ENCODE peak calls at places on chromosomes 11 and 22, in ten cellular contexts. D, E, N, G, K, R, M, P, F and L are unnamed samples.
A peak's percentile ranks its signal among the peaks of the same experiment; 100 is the strongest.

GRCh38 chr22:31332886-31333285 is 13.3 kb downstream of the PATZ1 start:
- DNase-seq in D (no peak), E (no peak), N (no peak), G (no peak), K (no peak), R (no peak), M (no peak), P (no peak), F (peak; percentile 62), L (no peak)

GRCh38 chr22:38490915-38491314 is 15.2 kb downstream of the DDX17 start:
- DNase-seq in D (peak; percentile 70), E (no peak), N (no peak), G (peak; percentile 90), K (peak; percentile 74), R (no peak), M (no peak), P (no peak), F (peak; percentile 79), L (peak; percentile 88)

GRCh38 chr22:23555118-23555517 is 25.0 kb downstream of the IGLL1 start:
- DNase-seq in D (no peak), E (no peak), N (no peak), G (no peak), K (no peak), R (no peak), M (no peak), P (no peak), F (no peak), L (no peak)

GRCh38 chr11:128146926-128147605 is 440.3 kb downstream of the ETS1 start:
- DNase-seq in D (no peak), E (no peak), N (no peak), G (peak; percentile 5), K (no peak), R (no peak), M (no peak), P (no peak), F (no peak), L (no peak)

GRCh38 chr11:33086017-33086416 is 46.6 kb downstream of the TCP11L1 start:
- DNase-seq in D (no peak), E (no peak), N (no peak), G (no peak), K (no peak), R (no peak), M (no peak), P (no peak), F (no peak), L (no peak)

GRCh38 chr11:28464252-28464867 is 356.2 kb downstream of the METTL15 start:
- DNase-seq in D (no peak), E (no peak), N (no peak), G (peak; percentile 85), K (no peak), R (no peak), M (no peak), P (no peak), F (peak; percentile 86), L (no peak)

GRCh38 chr22:40642316-40642715 is 5.8 kb upstream of the MRTFA start:
- DNase-seq in D (no peak), E (no peak), N (no peak), G (no peak), K (no peak), R (no peak), M (no peak), P (no peak), F (no peak), L (peak; percentile 19)

GRCh38 chr11:16764888-16765287 is 26.4 kb downstream of the C11orf58 start:
- DNase-seq in D (no peak), E (no peak), N (no peak), G (no peak), K (no peak), R (no peak), M (no peak), P (no peak), F (no peak), L (no peak)

GRCh38 chr11:75383246-75383645 is 16.1 kb upstream of the RPS3 start:
- DNase-seq in D (no peak), E (no peak), N (peak; percentile 51), G (no peak), K (no peak), R (no peak), M (no peak), P (no peak), F (no peak), L (no peak)

GRCh38 chr11:57905439-57905838 is 118.2 kb upstream of the OR9Q1 start:
- DNase-seq in D (no peak), E (no peak), N (no peak), G (no peak), K (no peak), R (no peak), M (no peak), P (no peak), F (no peak), L (no peak)

GRCh38 chr11:103906291-103906850 is 130.1 kb upstream of the DDI1 start:
- DNase-seq in D (no peak), E (no peak), N (no peak), G (no peak), K (no peak), R (no peak), M (no peak), P (no peak), F (no peak), L (no peak)

GRCh38 chr11:103904324-103904667 is 132.1 kb upstream of the DDI1 start:
- DNase-seq in D (no peak), E (no peak), N (no peak), G (no peak), K (no peak), R (no peak), M (no peak), P (no peak), F (no peak), L (no peak)

GRCh38 chr11:103903005-103903404 is 133.4 kb upstream of the DDI1 start:
- DNase-seq in D (no peak), E (no peak), N (no peak), G (no peak), K (no peak), R (no peak), M (no peak), P (no peak), F (no peak), L (no peak)

GRCh38 chr11:103901656-103902055 is 134.8 kb upstream of the DDI1 start:
- DNase-seq in D (no peak), E (no peak), N (no peak), G (no peak), K (no peak), R (no peak), M (no peak), P (no peak), F (peak; percentile 62), L (no peak)

DNA sequence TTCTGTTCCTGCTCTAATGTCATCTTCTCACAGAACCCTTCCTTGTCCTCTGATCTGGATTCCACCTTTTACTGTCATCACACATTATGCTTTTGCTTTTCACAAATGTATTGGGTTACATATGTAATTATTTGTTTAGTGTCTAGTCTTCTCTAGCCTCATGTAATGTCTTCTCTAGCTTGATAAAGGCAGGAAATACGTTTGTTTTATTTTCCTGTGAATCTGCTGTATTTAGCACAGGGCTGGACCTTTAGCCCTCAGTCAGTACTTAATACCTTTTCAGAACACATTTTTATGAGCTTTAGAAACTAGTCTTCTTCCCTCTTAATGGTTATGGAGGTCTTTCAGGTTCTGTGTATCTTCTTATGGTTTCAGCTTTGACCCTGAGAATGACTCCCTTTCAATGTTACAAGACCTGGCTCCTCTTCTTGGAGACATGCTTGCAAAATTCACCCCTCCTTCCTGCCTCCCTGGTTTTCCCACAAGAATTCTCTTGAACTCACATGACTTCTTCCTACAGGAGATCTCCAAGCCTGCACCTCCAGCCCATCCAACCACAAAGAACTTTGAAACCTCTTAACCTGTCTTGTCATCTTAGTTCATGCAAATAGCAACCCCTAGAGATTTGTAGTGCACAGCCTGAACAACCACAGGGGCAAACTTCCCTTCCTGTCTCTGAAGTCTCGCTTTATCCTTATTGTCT is 132.7 kb upstream of the DDI1 start:
- DNase-seq in D (no peak), E (no peak), N (no peak), G (no peak), K (no peak), R (no peak), M (no peak), P (no peak), F (no peak), L (no peak)
- H3K4me3 ChIP-seq in D (no peak overlapping the region), E (no peak overlapping the region), N (no peak overlapping the region), G (no peak overlapping the region), K (no peak overlapping the region), R (no peak overlapping the region), M (no peak overlapping the region), P (no peak overlapping the region), F (no peak overlapping the region), L (no peak overlapping the region)

GRCh38 chr11:13667245-13667644 is 1.2 kb upstream of the FAR1 start:
- DNase-seq in D (no peak), E (no peak), N (no peak), G (no peak), K (no peak), R (no peak), M (no peak), P (no peak), F (peak; percentile 3), L (no peak)
- H3K27ac ChIP-seq in D (peak overlapping the region; percentile 73), E (no peak overlapping the region), N (no peak overlapping the region), G (no peak overlapping the region), K (no peak overlapping the region), R (peak overlapping the region; percentile 74), M (no peak overlapping the region), P (no peak overlapping the region), F (no peak overlapping the region), L (no peak overlapping the region)

DNA sequence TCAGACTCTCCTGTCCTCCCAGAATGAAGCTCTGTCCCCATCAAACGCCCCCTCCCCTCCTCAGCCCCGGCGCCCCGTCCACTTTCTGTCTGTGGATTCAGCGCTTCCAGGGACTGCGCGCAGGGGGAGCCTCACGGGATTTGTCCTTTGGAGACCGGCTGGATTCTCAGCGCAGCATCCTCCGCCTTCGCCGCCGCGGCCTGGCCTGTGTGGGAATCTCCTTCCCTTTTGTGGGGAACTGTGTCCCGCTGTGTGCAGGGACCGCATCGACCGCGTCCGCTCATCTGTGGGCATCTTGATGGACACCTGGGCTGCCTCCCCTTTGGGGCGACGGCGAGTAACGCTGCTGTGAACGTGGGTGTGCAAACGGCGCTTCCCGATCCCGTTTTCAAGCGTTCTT is 1.1 kb upstream of the SCT start:
- DNase-seq in D (no peak), E (no peak), N (no peak), G (no peak), K (no peak), R (peak; percentile 45), M (no peak), P (no peak), F (no peak), L (no peak)
- H3K4me3 ChIP-seq in D (no peak overlapping the region), E (no peak overlapping the region), N (no peak overlapping the region), G (no peak overlapping the region), K (no peak overlapping the region), R (no peak overlapping the region), M (no peak overlapping the region), P (peak overlapping the region; percentile 19), F (no peak overlapping the region), L (no peak overlapping the region)

DNA sequence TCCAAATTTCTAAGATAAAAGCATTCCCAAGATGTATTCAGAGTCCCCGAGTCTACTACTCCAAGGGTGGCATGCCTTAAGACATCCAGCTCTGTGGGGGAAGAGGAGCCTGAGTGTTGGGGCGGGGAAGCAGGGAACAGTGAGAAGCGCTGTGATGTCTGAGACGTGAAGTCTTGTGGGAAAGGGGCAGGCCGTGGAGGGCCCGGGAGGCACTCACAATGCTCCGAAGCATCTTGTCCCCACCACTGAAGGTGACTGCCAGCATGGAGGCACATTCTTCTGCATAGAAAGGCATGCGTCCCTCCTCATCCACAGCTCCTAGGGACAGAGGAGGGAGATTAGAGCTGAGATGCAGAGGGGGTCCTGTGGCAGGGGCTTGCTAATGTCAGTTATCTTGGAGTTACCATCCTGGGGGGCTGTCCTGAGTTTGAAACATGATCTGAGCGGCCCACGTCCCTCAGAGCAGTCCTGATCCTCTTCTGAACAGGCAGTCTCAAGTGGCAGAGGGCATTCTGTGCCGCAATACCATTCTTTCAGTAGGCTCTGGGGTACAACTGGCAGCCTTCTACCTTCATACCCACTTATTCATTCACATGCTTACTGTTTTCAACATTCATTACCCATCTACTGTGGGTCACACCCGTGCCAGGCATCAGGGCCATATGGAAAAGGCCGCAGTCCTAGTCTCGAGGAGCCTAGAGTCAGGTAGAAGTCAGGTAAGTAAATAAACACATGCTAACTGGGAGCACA is 8.7 kb downstream of the PCSK7 start:
- DNase-seq in D (no peak), E (no peak), N (no peak), G (no peak), K (no peak), R (peak; percentile 12), M (no peak), P (no peak), F (no peak), L (peak; percentile 66)
- H3K27ac ChIP-seq in D (peak overlapping the region; percentile 48), E (no peak overlapping the region), N (no peak overlapping the region), G (no peak overlapping the region), K (no peak overlapping the region), R (no peak overlapping the region), M (no peak overlapping the region), P (peak overlapping the region; percentile 71), F (peak overlapping the region; percentile 13), L (peak overlapping the region; percentile 92)